ENCODE peak calls at places on chromosomes 6 and 20, in eight cellular contexts. One of them, this sample, is unnamed.

GRCh38 chr20:31818376-31818908 is 714 bp upstream of the MYLK2 start:
- DNase-seq in brain microvascular endothelial cell: no peak
- DNase-seq in anterior cingulate cortex: no peak
- DNase-seq in activated T-helper 1 cell treated with anti-CD3 and anti-CD28 coated beads, Interleukin-12 subunit alpha, Interleukin-12 subunit beta, Interleukin-2, Interleukin-4 antibody, amounts not matched to agents 30 ng/mL and 10 ng/mL and 1 ng/mL, durations not matched to agents 14 hours and 24 hours and 36 hours: no peak
- DNase-seq in stimulated activated CD4-positive, alpha-beta T cell treated with anti-CD3 and anti-CD28 coated beads, Interleukin-1b, Interleukin-23, amount 100 ng/mL, for 4 hours: no peak
- DNase-seq in GM23248: no peak
- DNase-seq in iPS DF 19.7: no peak
- DNase-seq in SK-N-SH: no peak
- DNase-seq in this sample: no peak

GRCh38 chr6:1619666-1620503 is 10.2 kb downstream of the FOXC1 start:
- DNase-seq in brain microvascular endothelial cell: no peak
- DNase-seq in anterior cingulate cortex: no peak
- DNase-seq in activated T-helper 1 cell treated with anti-CD3 and anti-CD28 coated beads, Interleukin-12 subunit alpha, Interleukin-12 subunit beta, Interleukin-2, Interleukin-4 antibody, amounts not matched to agents 30 ng/mL and 10 ng/mL and 1 ng/mL, durations not matched to agents 14 hours and 24 hours and 36 hours: no peak
- DNase-seq in stimulated activated CD4-positive, alpha-beta T cell treated with anti-CD3 and anti-CD28 coated beads, Interleukin-1b, Interleukin-23, amount 100 ng/mL, for 4 hours: no peak
- DNase-seq in GM23248: peak
- DNase-seq in iPS DF 19.7: no peak
- DNase-seq in SK-N-SH: no peak
- DNase-seq in this sample: no peak

GRCh38 chr6:170135821-170136471 is 154.9 kb downstream of the DLL1 start:
- DNase-seq in brain microvascular endothelial cell: no peak
- DNase-seq in anterior cingulate cortex: no peak
- DNase-seq in activated T-helper 1 cell treated with anti-CD3 and anti-CD28 coated beads, Interleukin-12 subunit alpha, Interleukin-12 subunit beta, Interleukin-2, Interleukin-4 antibody, amounts not matched to agents 30 ng/mL and 10 ng/mL and 1 ng/mL, durations not matched to agents 14 hours and 24 hours and 36 hours: no peak
- DNase-seq in stimulated activated CD4-positive, alpha-beta T cell treated with anti-CD3 and anti-CD28 coated beads, Interleukin-1b, Interleukin-23, amount 100 ng/mL, for 4 hours: no peak
- DNase-seq in GM23248: no peak
- DNase-seq in iPS DF 19.7: no peak
- DNase-seq in SK-N-SH: peak
- DNase-seq in this sample: no peak

GRCh38 chr6:44268095-44268628 is 2.1 kb upstream of the TMEM151B start:
- DNase-seq in brain microvascular endothelial cell: peak
- DNase-seq in anterior cingulate cortex: no peak
- DNase-seq in activated T-helper 1 cell treated with anti-CD3 and anti-CD28 coated beads, Interleukin-12 subunit alpha, Interleukin-12 subunit beta, Interleukin-2, Interleukin-4 antibody, amounts not matched to agents 30 ng/mL and 10 ng/mL and 1 ng/mL, durations not matched to agents 14 hours and 24 hours and 36 hours: no peak
- DNase-seq in stimulated activated CD4-positive, alpha-beta T cell treated with anti-CD3 and anti-CD28 coated beads, Interleukin-1b, Interleukin-23, amount 100 ng/mL, for 4 hours: no peak
- DNase-seq in GM23248: peak
- DNase-seq in iPS DF 19.7: peak
- DNase-seq in SK-N-SH: peak
- DNase-seq in this sample: peak

GRCh38 chr6:160254467-160255312 is 3.9 kb downstream of the SLC22A2 start:
- DNase-seq in brain microvascular endothelial cell: no peak
- DNase-seq in anterior cingulate cortex: no peak
- DNase-seq in activated T-helper 1 cell treated with anti-CD3 and anti-CD28 coated beads, Interleukin-12 subunit alpha, Interleukin-12 subunit beta, Interleukin-2, Interleukin-4 antibody, amounts not matched to agents 30 ng/mL and 10 ng/mL and 1 ng/mL, durations not matched to agents 14 hours and 24 hours and 36 hours: no peak
- DNase-seq in stimulated activated CD4-positive, alpha-beta T cell treated with anti-CD3 and anti-CD28 coated beads, Interleukin-1b, Interleukin-23, amount 100 ng/mL, for 4 hours: no peak
- DNase-seq in GM23248: no peak
- DNase-seq in iPS DF 19.7: no peak
- DNase-seq in SK-N-SH: no peak
- DNase-seq in this sample: no peak

GRCh38 chr6:158665332-158665731 is 15.5 kb downstream of the SYTL3 start:
- DNase-seq in brain microvascular endothelial cell: no peak
- DNase-seq in anterior cingulate cortex: no peak
- DNase-seq in activated T-helper 1 cell treated with anti-CD3 and anti-CD28 coated beads, Interleukin-12 subunit alpha, Interleukin-12 subunit beta, Interleukin-2, Interleukin-4 antibody, amounts not matched to agents 30 ng/mL and 10 ng/mL and 1 ng/mL, durations not matched to agents 14 hours and 24 hours and 36 hours: no peak
- DNase-seq in stimulated activated CD4-positive, alpha-beta T cell treated with anti-CD3 and anti-CD28 coated beads, Interleukin-1b, Interleukin-23, amount 100 ng/mL, for 4 hours: no peak
- DNase-seq in GM23248: no peak
- DNase-seq in iPS DF 19.7: no peak
- DNase-seq in SK-N-SH: no peak
- DNase-seq in this sample: no peak

GRCh38 chr6:37524025-37524647 is 24.4 kb upstream of the CCDC167 start:
- DNase-seq in brain microvascular endothelial cell: peak
- DNase-seq in anterior cingulate cortex: no peak
- DNase-seq in activated T-helper 1 cell treated with anti-CD3 and anti-CD28 coated beads, Interleukin-12 subunit alpha, Interleukin-12 subunit beta, Interleukin-2, Interleukin-4 antibody, amounts not matched to agents 30 ng/mL and 10 ng/mL and 1 ng/mL, durations not matched to agents 14 hours and 24 hours and 36 hours: no peak
- DNase-seq in stimulated activated CD4-positive, alpha-beta T cell treated with anti-CD3 and anti-CD28 coated beads, Interleukin-1b, Interleukin-23, amount 100 ng/mL, for 4 hours: no peak
- DNase-seq in GM23248: peak
- DNase-seq in iPS DF 19.7: no peak
- DNase-seq in SK-N-SH: no peak
- DNase-seq in this sample: peak

GRCh38 chr6:65004283-65004682 is 702.7 kb downstream of the EYS start:
- DNase-seq in brain microvascular endothelial cell: no peak
- DNase-seq in anterior cingulate cortex: no peak
- DNase-seq in activated T-helper 1 cell treated with anti-CD3 and anti-CD28 coated beads, Interleukin-12 subunit alpha, Interleukin-12 subunit beta, Interleukin-2, Interleukin-4 antibody, amounts not matched to agents 30 ng/mL and 10 ng/mL and 1 ng/mL, durations not matched to agents 14 hours and 24 hours and 36 hours: no peak
- DNase-seq in stimulated activated CD4-positive, alpha-beta T cell treated with anti-CD3 and anti-CD28 coated beads, Interleukin-1b, Interleukin-23, amount 100 ng/mL, for 4 hours: no peak
- DNase-seq in GM23248: no peak
- DNase-seq in iPS DF 19.7: no peak
- DNase-seq in SK-N-SH: no peak
- DNase-seq in this sample: no peak

GRCh38 chr20:60138263-60139127 is 180.3 kb downstream of the CDH26 start:
- DNase-seq in brain microvascular endothelial cell: peak
- DNase-seq in anterior cingulate cortex: no peak
- DNase-seq in activated T-helper 1 cell treated with anti-CD3 and anti-CD28 coated beads, Interleukin-12 subunit alpha, Interleukin-12 subunit beta, Interleukin-2, Interleukin-4 antibody, amounts not matched to agents 30 ng/mL and 10 ng/mL and 1 ng/mL, durations not matched to agents 14 hours and 24 hours and 36 hours: peak
- DNase-seq in stimulated activated CD4-positive, alpha-beta T cell treated with anti-CD3 and anti-CD28 coated beads, Interleukin-1b, Interleukin-23, amount 100 ng/mL, for 4 hours: peak
- DNase-seq in GM23248: peak
- DNase-seq in iPS DF 19.7: no peak
- DNase-seq in SK-N-SH: no peak
- DNase-seq in this sample: peak

GRCh38 chr6:76876922-76877553 is 586.3 kb downstream of the HTR1B start:
- DNase-seq in brain microvascular endothelial cell: peak
- DNase-seq in anterior cingulate cortex: no peak
- DNase-seq in activated T-helper 1 cell treated with anti-CD3 and anti-CD28 coated beads, Interleukin-12 subunit alpha, Interleukin-12 subunit beta, Interleukin-2, Interleukin-4 antibody, amounts not matched to agents 30 ng/mL and 10 ng/mL and 1 ng/mL, durations not matched to agents 14 hours and 24 hours and 36 hours: no peak
- DNase-seq in stimulated activated CD4-positive, alpha-beta T cell treated with anti-CD3 and anti-CD28 coated beads, Interleukin-1b, Interleukin-23, amount 100 ng/mL, for 4 hours: no peak
- DNase-seq in GM23248: peak
- DNase-seq in iPS DF 19.7: peak
- DNase-seq in SK-N-SH: peak
- DNase-seq in this sample: no peak

GRCh38 chr6:5511924-5512323 is 250.6 kb downstream of the FARS2 start:
- DNase-seq in brain microvascular endothelial cell: peak
- DNase-seq in anterior cingulate cortex: no peak
- DNase-seq in activated T-helper 1 cell treated with anti-CD3 and anti-CD28 coated beads, Interleukin-12 subunit alpha, Interleukin-12 subunit beta, Interleukin-2, Interleukin-4 antibody, amounts not matched to agents 30 ng/mL and 10 ng/mL and 1 ng/mL, durations not matched to agents 14 hours and 24 hours and 36 hours: no peak
- DNase-seq in stimulated activated CD4-positive, alpha-beta T cell treated with anti-CD3 and anti-CD28 coated beads, Interleukin-1b, Interleukin-23, amount 100 ng/mL, for 4 hours: no peak
- DNase-seq in GM23248: peak
- DNase-seq in iPS DF 19.7: no peak
- DNase-seq in SK-N-SH: no peak
- DNase-seq in this sample: peak

GRCh38 chr6:20997143-20997792 is 463.0 kb downstream of the CDKAL1 start:
- DNase-seq in brain microvascular endothelial cell: no peak
- DNase-seq in anterior cingulate cortex: no peak
- DNase-seq in activated T-helper 1 cell treated with anti-CD3 and anti-CD28 coated beads, Interleukin-12 subunit alpha, Interleukin-12 subunit beta, Interleukin-2, Interleukin-4 antibody, amounts not matched to agents 30 ng/mL and 10 ng/mL and 1 ng/mL, durations not matched to agents 14 hours and 24 hours and 36 hours: no peak
- DNase-seq in stimulated activated CD4-positive, alpha-beta T cell treated with anti-CD3 and anti-CD28 coated beads, Interleukin-1b, Interleukin-23, amount 100 ng/mL, for 4 hours: no peak
- DNase-seq in GM23248: no peak
- DNase-seq in iPS DF 19.7: no peak
- DNase-seq in SK-N-SH: no peak
- DNase-seq in this sample: no peak

GRCh38 chr20:32761831-32762753 is at the start of gene DNMT3B:
- DNase-seq in brain microvascular endothelial cell: peak
- DNase-seq in anterior cingulate cortex: no peak
- DNase-seq in activated T-helper 1 cell treated with anti-CD3 and anti-CD28 coated beads, Interleukin-12 subunit alpha, Interleukin-12 subunit beta, Interleukin-2, Interleukin-4 antibody, amounts not matched to agents 30 ng/mL and 10 ng/mL and 1 ng/mL, durations not matched to agents 14 hours and 24 hours and 36 hours: peak
- DNase-seq in stimulated activated CD4-positive, alpha-beta T cell treated with anti-CD3 and anti-CD28 coated beads, Interleukin-1b, Interleukin-23, amount 100 ng/mL, for 4 hours: peak
- DNase-seq in GM23248: peak
- DNase-seq in iPS DF 19.7: no peak
- DNase-seq in SK-N-SH: peak
- DNase-seq in this sample: peak

GRCh38 chr6:14987490-14987889 is 258.4 kb upstream of the JARID2 start:
- DNase-seq in brain microvascular endothelial cell: no peak
- DNase-seq in anterior cingulate cortex: no peak
- DNase-seq in activated T-helper 1 cell treated with anti-CD3 and anti-CD28 coated beads, Interleukin-12 subunit alpha, Interleukin-12 subunit beta, Interleukin-2, Interleukin-4 antibody, amounts not matched to agents 30 ng/mL and 10 ng/mL and 1 ng/mL, durations not matched to agents 14 hours and 24 hours and 36 hours: no peak
- DNase-seq in stimulated activated CD4-positive, alpha-beta T cell treated with anti-CD3 and anti-CD28 coated beads, Interleukin-1b, Interleukin-23, amount 100 ng/mL, for 4 hours: no peak
- DNase-seq in GM23248: no peak
- DNase-seq in iPS DF 19.7: no peak
- DNase-seq in SK-N-SH: no peak
- DNase-seq in this sample: no peak

GRCh38 chr6:124132256-124132655 is 328.6 kb downstream of the NKAIN2 start:
- DNase-seq in brain microvascular endothelial cell: no peak
- DNase-seq in anterior cingulate cortex: no peak
- DNase-seq in activated T-helper 1 cell treated with anti-CD3 and anti-CD28 coated beads, Interleukin-12 subunit alpha, Interleukin-12 subunit beta, Interleukin-2, Interleukin-4 antibody, amounts not matched to agents 30 ng/mL and 10 ng/mL and 1 ng/mL, durations not matched to agents 14 hours and 24 hours and 36 hours: no peak
- DNase-seq in stimulated activated CD4-positive, alpha-beta T cell treated with anti-CD3 and anti-CD28 coated beads, Interleukin-1b, Interleukin-23, amount 100 ng/mL, for 4 hours: no peak
- DNase-seq in GM23248: no peak
- DNase-seq in iPS DF 19.7: no peak
- DNase-seq in SK-N-SH: no peak
- DNase-seq in this sample: no peak

GRCh38 chr20:16437387-16437990 is 135.8 kb downstream of the KIF16B start:
- DNase-seq in brain microvascular endothelial cell: no peak
- DNase-seq in anterior cingulate cortex: no peak
- DNase-seq in activated T-helper 1 cell treated with anti-CD3 and anti-CD28 coated beads, Interleukin-12 subunit alpha, Interleukin-12 subunit beta, Interleukin-2, Interleukin-4 antibody, amounts not matched to agents 30 ng/mL and 10 ng/mL and 1 ng/mL, durations not matched to agents 14 hours and 24 hours and 36 hours: no peak
- DNase-seq in stimulated activated CD4-positive, alpha-beta T cell treated with anti-CD3 and anti-CD28 coated beads, Interleukin-1b, Interleukin-23, amount 100 ng/mL, for 4 hours: no peak
- DNase-seq in GM23248: no peak
- DNase-seq in iPS DF 19.7: no peak
- DNase-seq in SK-N-SH: no peak
- DNase-seq in this sample: no peak

GRCh38 chr6:54426995-54427394 is 118.8 kb downstream of the TINAG start:
- DNase-seq in brain microvascular endothelial cell: no peak
- DNase-seq in anterior cingulate cortex: no peak
- DNase-seq in activated T-helper 1 cell treated with anti-CD3 and anti-CD28 coated beads, Interleukin-12 subunit alpha, Interleukin-12 subunit beta, Interleukin-2, Interleukin-4 antibody, amounts not matched to agents 30 ng/mL and 10 ng/mL and 1 ng/mL, durations not matched to agents 14 hours and 24 hours and 36 hours: no peak
- DNase-seq in stimulated activated CD4-positive, alpha-beta T cell treated with anti-CD3 and anti-CD28 coated beads, Interleukin-1b, Interleukin-23, amount 100 ng/mL, for 4 hours: no peak
- DNase-seq in GM23248: peak
- DNase-seq in iPS DF 19.7: no peak
- DNase-seq in SK-N-SH: no peak
- DNase-seq in this sample: no peak

GRCh38 chr6:100001915-100002388 is 7.9 kb upstream of the MCHR2 start:
- DNase-seq in brain microvascular endothelial cell: peak
- DNase-seq in anterior cingulate cortex: no peak
- DNase-seq in activated T-helper 1 cell treated with anti-CD3 and anti-CD28 coated beads, Interleukin-12 subunit alpha, Interleukin-12 subunit beta, Interleukin-2, Interleukin-4 antibody, amounts not matched to agents 30 ng/mL and 10 ng/mL and 1 ng/mL, durations not matched to agents 14 hours and 24 hours and 36 hours: no peak
- DNase-seq in stimulated activated CD4-positive, alpha-beta T cell treated with anti-CD3 and anti-CD28 coated beads, Interleukin-1b, Interleukin-23, amount 100 ng/mL, for 4 hours: peak
- DNase-seq in GM23248: peak
- DNase-seq in iPS DF 19.7: no peak
- DNase-seq in SK-N-SH: peak
- DNase-seq in this sample: peak

GRCh38 chr6:8177721-8178120 is 75.4 kb upstream of the EEF1E1 start:
- DNase-seq in brain microvascular endothelial cell: no peak
- DNase-seq in anterior cingulate cortex: no peak
- DNase-seq in activated T-helper 1 cell treated with anti-CD3 and anti-CD28 coated beads, Interleukin-12 subunit alpha, Interleukin-12 subunit beta, Interleukin-2, Interleukin-4 antibody, amounts not matched to agents 30 ng/mL and 10 ng/mL and 1 ng/mL, durations not matched to agents 14 hours and 24 hours and 36 hours: no peak
- DNase-seq in stimulated activated CD4-positive, alpha-beta T cell treated with anti-CD3 and anti-CD28 coated beads, Interleukin-1b, Interleukin-23, amount 100 ng/mL, for 4 hours: no peak
- DNase-seq in GM23248: peak
- DNase-seq in iPS DF 19.7: no peak
- DNase-seq in SK-N-SH: no peak
- DNase-seq in this sample: no peak

GRCh38 chr6:3517350-3517749 is 60.5 kb upstream of the SLC22A23 start:
- DNase-seq in brain microvascular endothelial cell: peak
- DNase-seq in anterior cingulate cortex: no peak
- DNase-seq in activated T-helper 1 cell treated with anti-CD3 and anti-CD28 coated beads, Interleukin-12 subunit alpha, Interleukin-12 subunit beta, Interleukin-2, Interleukin-4 antibody, amounts not matched to agents 30 ng/mL and 10 ng/mL and 1 ng/mL, durations not matched to agents 14 hours and 24 hours and 36 hours: no peak
- DNase-seq in stimulated activated CD4-positive, alpha-beta T cell treated with anti-CD3 and anti-CD28 coated beads, Interleukin-1b, Interleukin-23, amount 100 ng/mL, for 4 hours: no peak
- DNase-seq in GM23248: peak
- DNase-seq in iPS DF 19.7: no peak
- DNase-seq in SK-N-SH: no peak
- DNase-seq in this sample: peak

GRCh38 chr20:49851234-49851755 is 38.7 kb downstream of the SLC9A8 start:
- DNase-seq in brain microvascular endothelial cell: no peak
- DNase-seq in anterior cingulate cortex: no peak
- DNase-seq in activated T-helper 1 cell treated with anti-CD3 and anti-CD28 coated beads, Interleukin-12 subunit alpha, Interleukin-12 subunit beta, Interleukin-2, Interleukin-4 antibody, amounts not matched to agents 30 ng/mL and 10 ng/mL and 1 ng/mL, durations not matched to agents 14 hours and 24 hours and 36 hours: no peak
- DNase-seq in stimulated activated CD4-positive, alpha-beta T cell treated with anti-CD3 and anti-CD28 coated beads, Interleukin-1b, Interleukin-23, amount 100 ng/mL, for 4 hours: no peak
- DNase-seq in GM23248: no peak
- DNase-seq in iPS DF 19.7: no peak
- DNase-seq in SK-N-SH: no peak
- DNase-seq in this sample: no peak

GRCh38 chr6:158567871-158568401 is 8.0 kb downstream of the TMEM181 start:
- DNase-seq in brain microvascular endothelial cell: no peak
- DNase-seq in anterior cingulate cortex: no peak
- DNase-seq in activated T-helper 1 cell treated with anti-CD3 and anti-CD28 coated beads, Interleukin-12 subunit alpha, Interleukin-12 subunit beta, Interleukin-2, Interleukin-4 antibody, amounts not matched to agents 30 ng/mL and 10 ng/mL and 1 ng/mL, durations not matched to agents 14 hours and 24 hours and 36 hours: no peak
- DNase-seq in stimulated activated CD4-positive, alpha-beta T cell treated with anti-CD3 and anti-CD28 coated beads, Interleukin-1b, Interleukin-23, amount 100 ng/mL, for 4 hours: no peak
- DNase-seq in GM23248: no peak
- DNase-seq in iPS DF 19.7: no peak
- DNase-seq in SK-N-SH: no peak
- DNase-seq in this sample: no peak

GRCh38 chr6:137951064-137951597 is 84.1 kb downstream of the TNFAIP3 start:
- DNase-seq in brain microvascular endothelial cell: no peak
- DNase-seq in anterior cingulate cortex: no peak
- DNase-seq in activated T-helper 1 cell treated with anti-CD3 and anti-CD28 coated beads, Interleukin-12 subunit alpha, Interleukin-12 subunit beta, Interleukin-2, Interleukin-4 antibody, amounts not matched to agents 30 ng/mL and 10 ng/mL and 1 ng/mL, durations not matched to agents 14 hours and 24 hours and 36 hours: no peak
- DNase-seq in stimulated activated CD4-positive, alpha-beta T cell treated with anti-CD3 and anti-CD28 coated beads, Interleukin-1b, Interleukin-23, amount 100 ng/mL, for 4 hours: no peak
- DNase-seq in GM23248: no peak
- DNase-seq in iPS DF 19.7: no peak
- DNase-seq in SK-N-SH: no peak
- DNase-seq in this sample: no peak

GRCh38 chr6:113595921-113596376 is 261.2 kb upstream of the MARCKS start:
- DNase-seq in brain microvascular endothelial cell: no peak
- DNase-seq in anterior cingulate cortex: no peak
- DNase-seq in activated T-helper 1 cell treated with anti-CD3 and anti-CD28 coated beads, Interleukin-12 subunit alpha, Interleukin-12 subunit beta, Interleukin-2, Interleukin-4 antibody, amounts not matched to agents 30 ng/mL and 10 ng/mL and 1 ng/mL, durations not matched to agents 14 hours and 24 hours and 36 hours: no peak
- DNase-seq in stimulated activated CD4-positive, alpha-beta T cell treated with anti-CD3 and anti-CD28 coated beads, Interleukin-1b, Interleukin-23, amount 100 ng/mL, for 4 hours: no peak
- DNase-seq in GM23248: peak
- DNase-seq in iPS DF 19.7: no peak
- DNase-seq in SK-N-SH: no peak
- DNase-seq in this sample: no peak

GRCh38 chr6:144417686-144418085 is 132.6 kb downstream of the UTRN start:
- DNase-seq in brain microvascular endothelial cell: no peak
- DNase-seq in anterior cingulate cortex: no peak
- DNase-seq in activated T-helper 1 cell treated with anti-CD3 and anti-CD28 coated beads, Interleukin-12 subunit alpha, Interleukin-12 subunit beta, Interleukin-2, Interleukin-4 antibody, amounts not matched to agents 30 ng/mL and 10 ng/mL and 1 ng/mL, durations not matched to agents 14 hours and 24 hours and 36 hours: no peak
- DNase-seq in stimulated activated CD4-positive, alpha-beta T cell treated with anti-CD3 and anti-CD28 coated beads, Interleukin-1b, Interleukin-23, amount 100 ng/mL, for 4 hours: no peak
- DNase-seq in GM23248: peak
- DNase-seq in iPS DF 19.7: no peak
- DNase-seq in SK-N-SH: no peak
- DNase-seq in this sample: no peak

GRCh38 chr6:11403035-11403601 is 134.4 kb upstream of the TMEM170B start:
- DNase-seq in brain microvascular endothelial cell: no peak
- DNase-seq in anterior cingulate cortex: no peak
- DNase-seq in activated T-helper 1 cell treated with anti-CD3 and anti-CD28 coated beads, Interleukin-12 subunit alpha, Interleukin-12 subunit beta, Interleukin-2, Interleukin-4 antibody, amounts not matched to agents 30 ng/mL and 10 ng/mL and 1 ng/mL, durations not matched to agents 14 hours and 24 hours and 36 hours: no peak
- DNase-seq in stimulated activated CD4-positive, alpha-beta T cell treated with anti-CD3 and anti-CD28 coated beads, Interleukin-1b, Interleukin-23, amount 100 ng/mL, for 4 hours: no peak
- DNase-seq in GM23248: no peak
- DNase-seq in iPS DF 19.7: no peak
- DNase-seq in SK-N-SH: no peak
- DNase-seq in this sample: no peak

GRCh38 chr6:168216741-168217140 is 102.8 kb downstream of the DACT2 start:
- DNase-seq in brain microvascular endothelial cell: no peak
- DNase-seq in anterior cingulate cortex: no peak
- DNase-seq in activated T-helper 1 cell treated with anti-CD3 and anti-CD28 coated beads, Interleukin-12 subunit alpha, Interleukin-12 subunit beta, Interleukin-2, Interleukin-4 antibody, amounts not matched to agents 30 ng/mL and 10 ng/mL and 1 ng/mL, durations not matched to agents 14 hours and 24 hours and 36 hours: no peak
- DNase-seq in stimulated activated CD4-positive, alpha-beta T cell treated with anti-CD3 and anti-CD28 coated beads, Interleukin-1b, Interleukin-23, amount 100 ng/mL, for 4 hours: no peak
- DNase-seq in GM23248: peak
- DNase-seq in iPS DF 19.7: no peak
- DNase-seq in SK-N-SH: no peak
- DNase-seq in this sample: no peak

This sample was measured in HTR-8/SVneo.